ENCODE peak calls at places on chromosomes 2 and 18, in five cellular contexts. A is Peyer's patch, U is brain microvascular endothelial cell, E is lower lobe of right lung, V is endodermal cell. O is an unnamed sample.

GRCh38 chr18:58983260-58983659 is 118.6 kb downstream of the ZNF532 start:
- DNase-seq in A (no peak), U (no peak), E (no peak), V (peak; percentile 45), O (no peak)

GRCh38 chr2:189613077-189613636 is 32.6 kb upstream of the SLC40A1 start:
- DNase-seq in A (no peak), U (peak; percentile 98), E (no peak), V (peak; percentile 63), O (no peak)

GRCh38 chr2:237870126-237870525 is 10.7 kb downstream of the RAMP1 start:
- DNase-seq in A (no peak), U (no peak), E (no peak), V (no peak), O (no peak)

GRCh38 chr2:111652038-111652437 is 232.0 kb downstream of the ANAPC1 start:
- DNase-seq in A (no peak), U (no peak), E (no peak), V (no peak), O (no peak)

GRCh38 chr2:173851256-173851655 is 113.9 kb downstream of the SP3 start:
- DNase-seq in A (no peak), U (no peak), E (no peak), V (peak; percentile 33), O (no peak)

GRCh38 chr2:29228276-29228675 is 113.1 kb downstream of the CLIP4 start:
- DNase-seq in A (no peak), U (no peak), E (no peak), V (no peak), O (no peak)

GRCh38 chr2:67515538-67515937 is 118.4 kb downstream of the ETAA1 start:
- DNase-seq in A (no peak), U (no peak), E (no peak), V (no peak), O (no peak)

GRCh38 chr18:7568426-7568825 is 1.3 kb downstream of the PTPRM start:
- DNase-seq in A (no peak), U (no peak), E (peak; percentile 62), V (no peak), O (peak; percentile 9)

GRCh38 chr18:22489694-22490093 is 72.0 kb upstream of the CTAGE1 start:
- DNase-seq in A (no peak), U (no peak), E (no peak), V (no peak), O (no peak)

GRCh38 chr2:120253021-120253882 is 600 bp downstream of the RALB start:
- DNase-seq in A (peak; percentile 62), U (peak; percentile 58), E (peak; percentile 94), V (peak; percentile 85), O (peak; percentile 80)

GRCh38 chr2:168819829-168820489 is 17.5 kb downstream of the NOSTRIN start:
- DNase-seq in A (no peak), U (no peak), E (no peak), V (no peak), O (no peak)

GRCh38 chr2:72931280-72931910 is 14.1 kb downstream of the EMX1 start:
- DNase-seq in A (no peak), U (no peak), E (no peak), V (no peak), O (no peak)

GRCh38 chr2:224333631-224334030 is 68.3 kb downstream of the FAM124B start:
- DNase-seq in A (no peak), U (no peak), E (no peak), V (no peak), O (no peak)

GRCh38 chr2:233866479-233866878 is 1.7 kb downstream of the MSL3B start:
- DNase-seq in A (no peak), U (no peak), E (no peak), V (no peak), O (no peak)

GRCh38 chr18:26549486-26550435 is 1.4 kb upstream of the KCTD1 start:
- DNase-seq in A (no peak), U (no peak), E (peak; percentile 70), V (peak; percentile 84), O (peak; percentile 61)

GRCh38 chr2:239275871-239276812 is 124.7 kb downstream of the HDAC4 start:
- DNase-seq in A (no peak), U (no peak), E (peak; percentile 46), V (peak; percentile 48), O (peak; percentile 59)

GRCh38 chr18:52499646-52500045 is 159.6 kb downstream of the DCC start:
- DNase-seq in A (no peak), U (no peak), E (no peak), V (no peak), O (no peak)

GRCh38 chr2:221780281-221780688 is 208.2 kb upstream of the EPHA4 start:
- DNase-seq in A (no peak), U (no peak), E (no peak), V (no peak), O (no peak)

GRCh38 chr2:239820836-239821693 is 204.1 kb downstream of the NDUFA10 start:
- DNase-seq in A (peak; percentile 12), U (no peak), E (no peak), V (peak; percentile 38), O (no peak)

GRCh38 chr2:149261672-149262071 is 68.7 kb upstream of the LYPD6 start:
- DNase-seq in A (no peak), U (no peak), E (no peak), V (no peak), O (no peak)

GRCh38 chr18:42925036-42925435 is 190.4 kb downstream of the RIT2 start:
- DNase-seq in A (no peak), U (no peak), E (no peak), V (no peak), O (no peak)

GRCh38 chr2:65464604-65465003 is 32.2 kb upstream of the SPRED2 start:
- DNase-seq in A (no peak), U (no peak), E (no peak), V (no peak), O (no peak)

GRCh38 chr2:53417385-53417784 is 350.2 kb upstream of the CHAC2 start:
- DNase-seq in A (no peak), U (no peak), E (no peak), V (no peak), O (no peak)

GRCh38 chr2:23287250-23287704 is 97.7 kb upstream of the KLHL29 start:
- DNase-seq in A (no peak), U (peak; percentile 69), E (no peak), V (no peak), O (no peak)

DNA sequence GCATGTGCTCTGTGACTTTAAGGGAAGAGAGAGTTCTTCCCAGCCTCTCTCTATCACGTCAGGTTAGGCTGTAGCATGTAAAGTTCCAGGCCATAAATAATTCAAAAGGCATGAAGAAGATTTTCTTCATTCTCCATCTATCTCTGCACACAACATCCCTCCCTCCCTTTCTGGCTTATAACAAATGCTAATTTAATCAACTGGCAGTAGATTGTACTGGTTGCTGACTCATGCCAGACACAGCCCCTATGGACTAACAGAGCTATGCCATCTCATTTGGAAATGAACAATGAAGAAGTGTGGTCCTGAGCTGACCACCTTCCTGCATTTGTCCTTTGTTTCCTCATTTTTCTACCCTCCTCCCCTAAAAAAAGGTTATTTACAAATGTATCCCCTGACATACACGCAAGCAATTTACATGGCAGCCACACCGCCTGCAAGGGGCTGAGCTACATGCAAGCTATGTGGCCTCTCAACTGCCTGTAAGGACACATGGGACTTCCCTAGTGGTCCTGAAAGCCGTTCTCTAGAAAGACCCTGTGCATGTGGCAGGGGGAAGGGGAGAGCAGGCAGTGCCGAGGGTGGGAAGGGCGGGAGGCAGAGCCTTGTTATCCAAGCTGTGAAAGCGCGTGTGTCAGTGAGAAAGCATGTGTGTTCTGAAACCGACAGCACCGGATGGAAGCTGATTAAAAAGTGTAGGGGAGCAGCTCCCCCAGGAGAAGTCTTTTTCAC is 90.9 kb upstream of the KLF7 start:
- DNase-seq in A (no peak), U (peak; percentile 72), E (no peak), V (peak; percentile 52), O (no peak)
- H3K4me3 ChIP-seq in A (no peak overlapping the region), U (no peak overlapping the region), E (no peak overlapping the region), V (no peak overlapping the region), O (no peak overlapping the region)

GRCh38 chr2:217248312-217248935 is 388.6 kb upstream of the TNP1 start:
- DNase-seq in A (no peak), U (no peak), E (peak; percentile 59), V (peak; percentile 58), O (peak; percentile 50)
- H3K4me3 ChIP-seq in A (no peak overlapping the region), U (no peak overlapping the region), E (no peak overlapping the region), V (no peak overlapping the region), O (no peak overlapping the region)

GRCh38 chr2:45840481-45840880 is 189.0 kb downstream of the PRKCE start:
- DNase-seq in A (no peak), U (no peak), E (no peak), V (no peak), O (no peak)

GRCh38 chr2:45843136-45843535 is 191.7 kb downstream of the PRKCE start:
- DNase-seq in A (peak; percentile 50), U (no peak), E (no peak), V (no peak), O (no peak)

GRCh38 chr2:45845566-45845965 is 194.1 kb downstream of the PRKCE start:
- DNase-seq in A (no peak), U (no peak), E (no peak), V (no peak), O (no peak)

GRCh38 chr2:45841752-45842407 is 190.4 kb downstream of the PRKCE start:
- DNase-seq in A (no peak), U (no peak), E (no peak), V (no peak), O (no peak)

DNA sequence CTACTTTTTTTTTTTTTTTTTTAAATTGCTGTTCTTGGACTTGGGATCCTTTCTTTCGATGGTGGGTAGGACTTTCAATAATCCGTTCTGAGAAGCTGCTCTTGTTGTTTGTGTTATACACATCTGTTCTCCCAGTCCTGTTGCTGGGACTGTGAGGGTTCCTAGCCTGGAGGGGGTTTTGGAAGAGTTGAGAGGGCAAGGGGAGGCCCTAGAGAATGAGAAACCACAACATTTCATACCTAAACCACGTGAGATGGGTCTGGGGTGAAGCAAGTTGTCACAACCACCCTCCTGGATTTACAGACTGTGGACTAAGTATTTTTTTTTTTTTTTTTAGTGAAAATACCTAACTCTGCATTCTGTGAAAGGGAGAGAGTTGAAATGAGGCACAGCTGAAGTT is 193.6 kb downstream of the PRKCE start:
- DNase-seq in A (no peak), U (no peak), E (no peak), V (no peak), O (no peak)
- H3K4me3 ChIP-seq in A (no peak overlapping the region), U (no peak overlapping the region), E (no peak overlapping the region), V (no peak overlapping the region), O (no peak overlapping the region)

GRCh38 chr18:49368876-49369440 is 91.5 kb downstream of the DYM start:
- DNase-seq in A (no peak), U (no peak), E (no peak), V (peak; percentile 46), O (no peak)
- H3K4me3 ChIP-seq in A (no peak overlapping the region), U (no peak overlapping the region), E (peak overlapping the region; percentile 23), V (no peak overlapping the region), O (no peak overlapping the region)

DNA sequence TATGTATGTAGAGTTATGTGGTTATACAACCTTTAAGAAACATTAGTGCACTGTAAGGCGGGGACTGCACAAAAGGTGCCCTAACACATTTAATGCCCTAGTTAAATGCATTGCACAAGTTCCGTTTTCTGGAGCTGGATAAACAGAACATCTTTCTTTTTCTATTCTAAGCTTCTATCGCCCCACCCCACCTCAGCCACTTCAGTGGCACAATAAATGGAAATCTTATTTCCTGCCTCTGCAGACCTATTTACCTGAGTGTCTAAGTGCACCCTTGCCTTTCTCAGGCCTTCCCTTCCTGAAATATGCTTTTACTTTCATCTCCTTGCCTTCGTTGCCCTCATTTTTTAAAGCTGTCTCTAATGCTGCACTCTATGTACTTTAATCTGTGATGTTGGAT is 123.5 kb downstream of the TANC1 start:
- DNase-seq in A (peak; percentile 33), U (no peak), E (no peak), V (no peak), O (peak; percentile 45)
- H3K4me3 ChIP-seq in A (no peak overlapping the region), U (no peak overlapping the region), E (no peak overlapping the region), V (no peak overlapping the region), O (no peak overlapping the region)

GRCh38 chr2:27261926-27262298 is 935 bp downstream of the SLC30A3 start:
- DNase-seq in A (no peak), U (no peak), E (no peak), V (peak; percentile 58), O (no peak)
- H3K4me3 ChIP-seq in A (peak overlapping the region; percentile 41), U (no peak overlapping the region), E (peak overlapping the region; percentile 58), V (no peak overlapping the region), O (peak overlapping the region; percentile 26)

O was measured in transverse colon.